ENCODE peak calls at places on chromosomes 16 and 17, in eight cellular contexts. T, E, W, G, A, R, I and J are unnamed samples.

GRCh38 chr16:58020628-58021521 is 4.7 kb upstream of the MMP15 start:
- DNase-seq in T (peak; percentile 66), E (peak; percentile 77), W (no peak), G (peak; percentile 54), A (peak; percentile 23), R (peak; percentile 76), I (peak; percentile 52), J (peak; percentile 54)

GRCh38 chr17:67281736-67282135 is 36.7 kb upstream of the HELZ start:
- DNase-seq in T (no peak), E (no peak), W (no peak), G (no peak), A (no peak), R (no peak), I (no peak), J (no peak)

GRCh38 chr16:8946544-8946943 is 17.2 kb downstream of the USP7 start:
- DNase-seq in T (no peak), E (no peak), W (no peak), G (no peak), A (no peak), R (no peak), I (no peak), J (no peak)

GRCh38 chr17:83174859-83175550 is 95.6 kb downstream of the METRNL start:
- DNase-seq in T (no peak), E (peak; percentile 27), W (no peak), G (no peak), A (no peak), R (no peak), I (no peak), J (no peak)

GRCh38 chr16:87335968-87336849 is 19.0 kb upstream of the C16orf95 start:
- DNase-seq in T (no peak), E (peak; percentile 15), W (no peak), G (no peak), A (no peak), R (no peak), I (no peak), J (no peak)

GRCh38 chr16:77636615-77637014 is 85.7 kb upstream of the NUDT7 start:
- DNase-seq in T (no peak), E (no peak), W (no peak), G (no peak), A (no peak), R (no peak), I (no peak), J (no peak)

GRCh38 chr16:22264786-22265185 is 32.4 kb upstream of the POLR3E start:
- DNase-seq in T (peak; percentile 27), E (no peak), W (no peak), G (no peak), A (no peak), R (no peak), I (no peak), J (no peak)

GRCh38 chr17:32859857-32860525 is 16.9 kb downstream of the MYO1D start:
- DNase-seq in T (peak; percentile 60), E (no peak), W (no peak), G (no peak), A (no peak), R (no peak), I (no peak), J (no peak)

GRCh38 chr17:33451221-33451620 is 158.1 kb upstream of the ASIC2 start:
- DNase-seq in T (no peak), E (no peak), W (no peak), G (no peak), A (no peak), R (no peak), I (no peak), J (no peak)

GRCh38 chr17:28755486-28755885 is 11.7 kb downstream of the TRAF4 start:
- DNase-seq in T (no peak), E (no peak), W (no peak), G (no peak), A (no peak), R (no peak), I (no peak), J (no peak)

GRCh38 chr17:11461993-11462548 is 136.2 kb upstream of the DNAH9 start:
- DNase-seq in T (no peak), E (no peak), W (no peak), G (no peak), A (no peak), R (no peak), I (no peak), J (no peak)

GRCh38 chr16:68642436-68643064 is 2.6 kb upstream of the CDH3 start:
- DNase-seq in T (no peak), E (no peak), W (no peak), G (peak; percentile 33), A (no peak), R (peak; percentile 46), I (no peak), J (no peak)

GRCh38 chr16:20740007-20740883 is 1.4 kb downstream of the THUMPD1 start:
- DNase-seq in T (peak; percentile 49), E (no peak), W (no peak), G (no peak), A (no peak), R (peak; percentile 16), I (peak; percentile 4), J (no peak)

GRCh38 chr16:85206472-85207356 is 94.4 kb upstream of the CIBAR2 start:
- DNase-seq in T (no peak), E (peak; percentile 89), W (no peak), G (no peak), A (no peak), R (no peak), I (no peak), J (no peak)

GRCh38 chr16:16073884-16074781 is 124.7 kb downstream of the ABCC1 start:
- DNase-seq in T (no peak), E (peak; percentile 45), W (no peak), G (no peak), A (peak; percentile 88), R (peak; percentile 70), I (no peak), J (no peak)

GRCh38 chr16:15567823-15568222 is 75.1 kb downstream of the MARF1 start:
- DNase-seq in T (no peak), E (no peak), W (no peak), G (no peak), A (no peak), R (no peak), I (no peak), J (no peak)

GRCh38 chr17:76265624-76266243 is 586 bp downstream of the UBALD2 start:
- DNase-seq in T (peak; percentile 68), E (peak; percentile 86), W (no peak), G (peak; percentile 41), A (no peak), R (peak; percentile 75), I (peak; percentile 49), J (no peak)

GRCh38 chr16:15653227-15653626 is 3.2 kb downstream of the NDE1 start:
- DNase-seq in T (no peak), E (no peak), W (no peak), G (no peak), A (peak; percentile 49), R (peak; percentile 79), I (no peak), J (no peak)

GRCh38 chr17:55462711-55463110 is 41.1 kb upstream of the MMD start:
- DNase-seq in T (no peak), E (no peak), W (no peak), G (no peak), A (no peak), R (no peak), I (no peak), J (no peak)

GRCh38 chr17:80526116-80526910 is 18.3 kb upstream of the RPTOR start:
- DNase-seq in T (no peak), E (no peak), W (no peak), G (no peak), A (no peak), R (no peak), I (no peak), J (no peak)

GRCh38 chr16:85898521-85899442 is at the start of gene IRF8:
- DNase-seq in T (peak; percentile 6), E (peak; percentile 88), W (peak; percentile 59), G (peak; percentile 60), A (no peak), R (peak; percentile 54), I (peak; percentile 43), J (peak; percentile 80)

GRCh38 chr17:42428141-42428944 is 5.3 kb upstream of the CAVIN1 start:
- DNase-seq in T (peak; percentile 53), E (no peak), W (no peak), G (no peak), A (peak; percentile 90), R (peak; percentile 82), I (peak; percentile 26), J (peak; percentile 16)

GRCh38 chr17:75588546-75589016 is 981 bp downstream of the MYO15B start:
- DNase-seq in T (no peak), E (no peak), W (no peak), G (no peak), A (no peak), R (no peak), I (peak; percentile 11), J (peak; percentile 9)

GRCh38 chr16:75265911-75266701 is 14.7 kb upstream of the BCAR1 start:
- DNase-seq in T (no peak), E (peak; percentile 79), W (no peak), G (peak; percentile 91), A (no peak), R (peak; percentile 98), I (no peak), J (no peak)